ENCODE peak calls at places on chromosome 20, in ten cellular contexts. O is substantia nigra; U is endodermal cell; W is esophagus squamous epithelium; R is pancreas; Z is fibroblast of lung; J is naive thymus-derived CD4-positive, alpha-beta T cell; S is CD8-positive, alpha-beta T cell; G is brain microvascular endothelial cell; X is A549. C is an unnamed sample.

GRCh38 chr20:47262365-47263013 is 94.0 kb downstream of the ZMYND8 start:
- DNase-seq in O (no peak), U (no peak), W (no peak), R (no peak), Z (no peak), J (no peak), S (no peak), G (no peak), X (no peak), C (no peak)

GRCh38 chr20:61449916-61450315 is 197.9 kb downstream of the CDH4 start:
- DNase-seq in O (no peak), U (no peak), W (no peak), R (no peak), Z (no peak), J (no peak), S (no peak), G (no peak), X (no peak), C (no peak)

GRCh38 chr20:3871549-3872265 is 17.5 kb upstream of the PANK2 start:
- DNase-seq in O (no peak), U (no peak), W (no peak), R (no peak), Z (no peak), J (no peak), S (no peak), G (no peak), X (peak; percentile 36), C (no peak)

GRCh38 chr20:41671143-41671542 is 53.0 kb upstream of the CHD6 start:
- DNase-seq in O (no peak), U (peak; percentile 65), W (no peak), R (no peak), Z (no peak), J (no peak), S (no peak), G (no peak), X (no peak), C (no peak)

GRCh38 chr20:23080521-23080920 is 5.6 kb downstream of the CD93 start:
- DNase-seq in O (no peak), U (no peak), W (no peak), R (no peak), Z (no peak), J (no peak), S (no peak), G (no peak), X (no peak), C (no peak)

GRCh38 chr20:36802326-36803223 is 29.0 kb upstream of the DSN1 start:
- DNase-seq in O (no peak), U (no peak), W (no peak), R (no peak), Z (peak; percentile 75), J (no peak), S (no peak), G (peak; percentile 71), X (no peak), C (no peak)

GRCh38 chr20:846894-847278 is 13.4 kb downstream of the FAM110A start:
- DNase-seq in O (no peak), U (no peak), W (no peak), R (no peak), Z (no peak), J (peak; percentile 53), S (peak; percentile 62), G (no peak), X (no peak), C (no peak)

GRCh38 chr20:37838769-37839431 is 64.0 kb upstream of the VSTM2L start:
- DNase-seq in O (no peak), U (no peak), W (no peak), R (no peak), Z (no peak), J (no peak), S (no peak), G (no peak), X (no peak), C (no peak)

GRCh38 chr20:21436186-21436585 is 38.9 kb upstream of the NKX2-4 start:
- DNase-seq in O (no peak), U (no peak), W (no peak), R (no peak), Z (peak; percentile 96), J (no peak), S (no peak), G (peak; percentile 88), X (peak; percentile 25), C (peak; percentile 57)

GRCh38 chr20:11457476-11457875 is 460.2 kb upstream of the BTBD3 start:
- DNase-seq in O (no peak), U (no peak), W (no peak), R (no peak), Z (peak; percentile 84), J (no peak), S (no peak), G (peak; percentile 23), X (no peak), C (no peak)

GRCh38 chr20:37383229-37383989 is 37.5 kb downstream of the SRC start:
- DNase-seq in O (no peak), U (peak; percentile 43), W (no peak), R (no peak), Z (peak; percentile 72), J (no peak), S (no peak), G (peak; percentile 21), X (peak; percentile 69), C (no peak)

GRCh38 chr20:39107741-39108140 is 145.6 kb downstream of the DHX35 start:
- DNase-seq in O (no peak), U (no peak), W (no peak), R (no peak), Z (no peak), J (no peak), S (no peak), G (peak; percentile 10), X (no peak), C (no peak)

GRCh38 chr20:49608752-49609670 is 41.1 kb upstream of the PTGIS start:
- DNase-seq in O (peak; percentile 10), U (peak; percentile 90), W (no peak), R (peak; percentile 53), Z (peak; percentile 29), J (peak; percentile 67), S (peak; percentile 77), G (peak; percentile 12), X (peak; percentile 79), C (no peak)

DNA sequence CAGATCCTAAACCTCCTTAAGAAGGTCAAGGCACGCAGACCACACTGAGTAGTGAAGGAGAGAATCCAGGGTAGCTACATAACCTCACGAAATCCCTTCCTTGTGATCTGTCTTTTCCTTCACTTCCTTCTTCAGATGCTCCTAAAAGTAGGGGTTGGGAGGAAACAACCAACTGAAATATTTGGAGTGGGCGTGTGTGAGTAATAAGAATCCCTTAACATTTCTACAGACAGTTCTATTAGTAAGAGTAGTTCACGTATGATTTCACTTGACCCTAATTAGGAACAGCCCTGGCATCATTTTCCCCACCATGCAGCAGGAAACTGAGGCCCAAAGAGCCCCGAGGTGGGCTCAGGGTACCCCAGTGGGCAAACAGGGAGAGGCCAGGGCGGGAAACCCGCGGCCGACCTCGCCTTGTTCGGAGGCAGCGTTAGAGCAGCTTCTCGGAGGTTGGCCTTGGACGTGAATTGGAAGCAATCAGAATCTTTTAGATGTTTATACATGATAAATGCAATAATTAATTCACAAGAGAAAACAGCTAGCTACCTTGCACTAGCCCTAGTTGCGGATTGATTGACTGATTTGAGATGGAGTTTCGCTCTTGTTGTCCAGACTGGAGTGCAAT is 857 bp upstream of the RAE1 start:
- DNase-seq in O (no peak), U (no peak), W (no peak), R (no peak), Z (peak; percentile 18), J (no peak), S (no peak), G (no peak), X (no peak), C (no peak)
- H3K27ac ChIP-seq in O (no peak overlapping the region), U (no peak overlapping the region), W (no peak overlapping the region), R (no peak overlapping the region), Z (no peak overlapping the region), J (no peak overlapping the region), S (no peak overlapping the region), G (no peak overlapping the region), X (peak overlapping the region; percentile 93), C (no peak overlapping the region)

DNA sequence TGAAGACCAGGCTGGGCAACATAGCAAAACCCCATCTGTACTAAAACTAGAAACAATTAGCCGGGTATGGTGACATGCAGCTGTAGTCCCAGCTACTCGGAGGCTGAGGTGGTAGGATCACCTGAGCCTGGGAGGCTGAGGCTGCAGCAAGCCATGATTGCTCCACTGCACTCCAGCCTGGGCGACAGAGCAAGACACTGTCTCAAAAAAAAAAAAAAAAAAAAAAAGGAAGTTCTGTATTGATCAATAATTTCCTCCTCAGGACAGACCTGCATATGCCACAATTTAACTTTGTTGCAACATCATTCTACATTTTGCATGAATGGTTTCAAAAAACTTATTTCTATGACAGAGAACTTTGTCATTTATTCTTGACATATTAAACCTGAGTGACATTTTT is 5.4 kb downstream of the DNAJC5 start:
- DNase-seq in O (no peak), U (no peak), W (no peak), R (no peak), Z (no peak), J (no peak), S (no peak), G (no peak), X (no peak), C (no peak)
- H3K27ac ChIP-seq in O (no peak overlapping the region), U (no peak overlapping the region), W (no peak overlapping the region), R (no peak overlapping the region), Z (no peak overlapping the region), J (no peak overlapping the region), S (no peak overlapping the region), G (no peak overlapping the region), X (no peak overlapping the region), C (peak overlapping the region; percentile 96)

DNA sequence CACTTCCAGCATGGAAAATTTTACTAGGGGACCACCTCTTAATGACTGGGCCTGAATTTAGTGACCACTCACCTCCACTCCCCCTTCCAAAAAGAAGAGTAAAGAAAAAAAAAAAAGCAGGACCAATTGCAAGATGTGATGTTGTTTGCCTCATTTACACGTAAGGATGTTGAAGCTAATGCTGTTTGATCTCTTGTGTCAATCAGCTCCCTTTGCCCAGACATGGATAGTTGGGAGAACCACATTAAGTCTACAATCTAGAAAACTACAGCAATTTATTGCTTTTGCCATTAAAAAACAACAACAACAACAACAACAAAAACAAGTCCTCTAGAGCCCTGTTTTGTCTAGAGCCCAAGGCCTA is 11.0 kb upstream of the DSTN start:
- DNase-seq in O (no peak), U (no peak), W (no peak), R (no peak), Z (no peak), J (no peak), S (no peak), G (no peak), X (no peak), C (no peak)
- H3K27ac ChIP-seq in O (no peak overlapping the region), U (no peak overlapping the region), W (peak overlapping the region; percentile 96), R (peak overlapping the region; percentile 91), Z (peak overlapping the region; percentile 95), J (no peak overlapping the region), S (no peak overlapping the region), G (peak overlapping the region; percentile 99), X (peak overlapping the region; percentile 96), C (peak overlapping the region; percentile 99)

DNA sequence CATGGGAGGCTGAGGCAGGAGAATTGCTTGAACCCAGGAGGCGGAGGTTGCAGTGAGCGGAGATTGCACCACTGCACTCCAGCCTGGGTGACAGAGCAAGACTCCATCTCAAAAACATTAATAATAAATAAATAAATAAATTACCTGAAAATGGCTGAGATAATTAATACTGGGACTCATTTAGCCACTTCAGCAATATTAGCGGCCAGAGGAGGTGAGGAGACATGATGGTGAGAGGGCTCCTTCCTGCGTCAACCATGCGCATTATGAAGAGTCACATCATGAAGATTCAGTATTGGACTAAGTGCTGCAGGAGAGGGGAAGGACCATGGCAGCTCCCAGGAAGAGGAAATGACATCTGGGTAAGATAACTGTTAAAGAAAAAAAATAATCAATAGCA is 2.9 kb upstream of the PYGB start:
- DNase-seq in O (no peak), U (no peak), W (no peak), R (no peak), Z (no peak), J (no peak), S (no peak), G (no peak), X (no peak), C (no peak)
- H3K27ac ChIP-seq in O (no peak overlapping the region), U (no peak overlapping the region), W (no peak overlapping the region), R (no peak overlapping the region), Z (no peak overlapping the region), J (no peak overlapping the region), S (no peak overlapping the region), G (no peak overlapping the region), X (peak overlapping the region; percentile 72), C (peak overlapping the region; percentile 100)

C was measured in epithelial cell of prostate.